ENCODE peak calls at places on chromosomes 3 and 15, in five cellular contexts. One of them, this sample, is unnamed.

GRCh38 chr3:13338996-13339395 is 81.1 kb downstream of the NUP210 start:
- DNase-seq in NCI-H1092 treated with DMSO at 0.1 percent for 48 hours: no peak
- DNase-seq in activated naive CD8-positive, alpha-beta T cell treated with anti-CD3 and anti-CD28 coated beads, Interleukin-2, amount 10 ng/mL, durations not matched to agents 7 days and 5 days: no peak
- DNase-seq in activated T-helper 1 cell treated with Interleukin-2 at 50 U/mL for 16 hours: no peak
- DNase-seq in activated CD4-positive, alpha-beta T cell treated with anti-CD3 and anti-CD28 coated beads for 24 hours: no peak
- DNase-seq in this sample: no peak

GRCh38 chr3:157502916-157503620 is at the start of gene VEPH1:
- DNase-seq in NCI-H1092 treated with DMSO at 0.1 percent for 48 hours: no peak
- DNase-seq in activated naive CD8-positive, alpha-beta T cell treated with anti-CD3 and anti-CD28 coated beads, Interleukin-2, amount 10 ng/mL, durations not matched to agents 7 days and 5 days: no peak
- DNase-seq in activated T-helper 1 cell treated with Interleukin-2 at 50 U/mL for 16 hours: no peak
- DNase-seq in activated CD4-positive, alpha-beta T cell treated with anti-CD3 and anti-CD28 coated beads for 24 hours: no peak
- DNase-seq in this sample: no peak

GRCh38 chr3:184592411-184593200 is 31.0 kb downstream of the EPHB3 start:
- DNase-seq in NCI-H1092 treated with DMSO at 0.1 percent for 48 hours: peak; percentile 30
- DNase-seq in activated naive CD8-positive, alpha-beta T cell treated with anti-CD3 and anti-CD28 coated beads, Interleukin-2, amount 10 ng/mL, durations not matched to agents 7 days and 5 days: no peak
- DNase-seq in activated T-helper 1 cell treated with Interleukin-2 at 50 U/mL for 16 hours: no peak
- DNase-seq in activated CD4-positive, alpha-beta T cell treated with anti-CD3 and anti-CD28 coated beads for 24 hours: no peak
- DNase-seq in this sample: no peak

GRCh38 chr15:85367741-85368140 is 12.7 kb upstream of the AKAP13 start:
- DNase-seq in NCI-H1092 treated with DMSO at 0.1 percent for 48 hours: no peak
- DNase-seq in activated naive CD8-positive, alpha-beta T cell treated with anti-CD3 and anti-CD28 coated beads, Interleukin-2, amount 10 ng/mL, durations not matched to agents 7 days and 5 days: no peak
- DNase-seq in activated T-helper 1 cell treated with Interleukin-2 at 50 U/mL for 16 hours: no peak
- DNase-seq in activated CD4-positive, alpha-beta T cell treated with anti-CD3 and anti-CD28 coated beads for 24 hours: no peak
- DNase-seq in this sample: no peak

GRCh38 chr15:27762471-27762870 is 336.6 kb downstream of the OCA2 start:
- DNase-seq in NCI-H1092 treated with DMSO at 0.1 percent for 48 hours: no peak
- DNase-seq in activated naive CD8-positive, alpha-beta T cell treated with anti-CD3 and anti-CD28 coated beads, Interleukin-2, amount 10 ng/mL, durations not matched to agents 7 days and 5 days: no peak
- DNase-seq in activated T-helper 1 cell treated with Interleukin-2 at 50 U/mL for 16 hours: no peak
- DNase-seq in activated CD4-positive, alpha-beta T cell treated with anti-CD3 and anti-CD28 coated beads for 24 hours: no peak
- DNase-seq in this sample: no peak

GRCh38 chr3:10507331-10507730 is 1.9 kb upstream of the ATP2B2 start:
- DNase-seq in NCI-H1092 treated with DMSO at 0.1 percent for 48 hours: no peak
- DNase-seq in activated naive CD8-positive, alpha-beta T cell treated with anti-CD3 and anti-CD28 coated beads, Interleukin-2, amount 10 ng/mL, durations not matched to agents 7 days and 5 days: no peak
- DNase-seq in activated T-helper 1 cell treated with Interleukin-2 at 50 U/mL for 16 hours: no peak
- DNase-seq in activated CD4-positive, alpha-beta T cell treated with anti-CD3 and anti-CD28 coated beads for 24 hours: no peak
- DNase-seq in this sample: no peak

GRCh38 chr3:175258763-175259162 is 399.6 kb downstream of the NAALADL2 start:
- DNase-seq in NCI-H1092 treated with DMSO at 0.1 percent for 48 hours: no peak
- DNase-seq in activated naive CD8-positive, alpha-beta T cell treated with anti-CD3 and anti-CD28 coated beads, Interleukin-2, amount 10 ng/mL, durations not matched to agents 7 days and 5 days: no peak
- DNase-seq in activated T-helper 1 cell treated with Interleukin-2 at 50 U/mL for 16 hours: no peak
- DNase-seq in activated CD4-positive, alpha-beta T cell treated with anti-CD3 and anti-CD28 coated beads for 24 hours: no peak
- DNase-seq in this sample: no peak

GRCh38 chr15:21269121-21269520 is 171.2 kb downstream of the POTEB3 start:
- DNase-seq in NCI-H1092 treated with DMSO at 0.1 percent for 48 hours: no peak
- DNase-seq in activated naive CD8-positive, alpha-beta T cell treated with anti-CD3 and anti-CD28 coated beads, Interleukin-2, amount 10 ng/mL, durations not matched to agents 7 days and 5 days: no peak
- DNase-seq in activated T-helper 1 cell treated with Interleukin-2 at 50 U/mL for 16 hours: no peak
- DNase-seq in activated CD4-positive, alpha-beta T cell treated with anti-CD3 and anti-CD28 coated beads for 24 hours: no peak
- DNase-seq in this sample: no peak

GRCh38 chr3:167874667-167875372 is 139.3 kb downstream of the SERPINI1 start:
- DNase-seq in NCI-H1092 treated with DMSO at 0.1 percent for 48 hours: no peak
- DNase-seq in activated naive CD8-positive, alpha-beta T cell treated with anti-CD3 and anti-CD28 coated beads, Interleukin-2, amount 10 ng/mL, durations not matched to agents 7 days and 5 days: no peak
- DNase-seq in activated T-helper 1 cell treated with Interleukin-2 at 50 U/mL for 16 hours: no peak
- DNase-seq in activated CD4-positive, alpha-beta T cell treated with anti-CD3 and anti-CD28 coated beads for 24 hours: no peak
- DNase-seq in this sample: no peak

GRCh38 chr3:38137615-38138346 is 680 bp upstream of the MYD88 start:
- DNase-seq in NCI-H1092 treated with DMSO at 0.1 percent for 48 hours: no peak
- DNase-seq in activated naive CD8-positive, alpha-beta T cell treated with anti-CD3 and anti-CD28 coated beads, Interleukin-2, amount 10 ng/mL, durations not matched to agents 7 days and 5 days: no peak
- DNase-seq in activated T-helper 1 cell treated with Interleukin-2 at 50 U/mL for 16 hours: no peak
- DNase-seq in activated CD4-positive, alpha-beta T cell treated with anti-CD3 and anti-CD28 coated beads for 24 hours: no peak
- DNase-seq in this sample: no peak

GRCh38 chr3:69113536-69113935 is 8.9 kb downstream of the LMOD3 start:
- DNase-seq in NCI-H1092 treated with DMSO at 0.1 percent for 48 hours: no peak
- DNase-seq in activated naive CD8-positive, alpha-beta T cell treated with anti-CD3 and anti-CD28 coated beads, Interleukin-2, amount 10 ng/mL, durations not matched to agents 7 days and 5 days: no peak
- DNase-seq in activated T-helper 1 cell treated with Interleukin-2 at 50 U/mL for 16 hours: no peak
- DNase-seq in activated CD4-positive, alpha-beta T cell treated with anti-CD3 and anti-CD28 coated beads for 24 hours: no peak
- DNase-seq in this sample: no peak

GRCh38 chr3:177146646-177147045 is 50.6 kb downstream of the TBL1XR1 start:
- DNase-seq in NCI-H1092 treated with DMSO at 0.1 percent for 48 hours: no peak
- DNase-seq in activated naive CD8-positive, alpha-beta T cell treated with anti-CD3 and anti-CD28 coated beads, Interleukin-2, amount 10 ng/mL, durations not matched to agents 7 days and 5 days: no peak
- DNase-seq in activated T-helper 1 cell treated with Interleukin-2 at 50 U/mL for 16 hours: no peak
- DNase-seq in activated CD4-positive, alpha-beta T cell treated with anti-CD3 and anti-CD28 coated beads for 24 hours: no peak
- DNase-seq in this sample: no peak